ENCODE peak calls at places on chromosomes 5 and 9, in six cellular contexts. One of them, this sample, is unnamed.

GRCh38 chr9:111821006-111821528 is 26.3 kb upstream of the SHOC1 start:
- DNase-seq in tibial nerve: no peak
- DNase-seq in stomach: no peak
- DNase-seq in Right ventricle myocardium superior: no peak
- DNase-seq in epithelial cell of prostate: no peak
- DNase-seq in activated CD8-positive, alpha-beta memory T cell treated with anti-CD3 and anti-CD28 coated beads for 24 hours: no peak
- DNase-seq in this sample: no peak

GRCh38 chr9:126702501-126703329 is 89.0 kb downstream of the LMX1B start:
- DNase-seq in activated CD8-positive, alpha-beta memory T cell treated with anti-CD3 and anti-CD28 coated beads for 24 hours: peak
- DNase-seq in Right ventricle myocardium superior: no peak
- DNase-seq in stomach: no peak
- DNase-seq in epithelial cell of prostate: no peak
- DNase-seq in tibial nerve: no peak
- DNase-seq in this sample: peak

GRCh38 chr5:171855798-171856772 is 70.5 kb downstream of the SMIM23 start:
- DNase-seq in stomach: no peak
- DNase-seq in activated CD8-positive, alpha-beta memory T cell treated with anti-CD3 and anti-CD28 coated beads for 24 hours: no peak
- DNase-seq in epithelial cell of prostate: no peak
- DNase-seq in tibial nerve: no peak
- DNase-seq in Right ventricle myocardium superior: no peak
- DNase-seq in this sample: no peak

GRCh38 chr5:123035950-123036390 is 555 bp downstream of the PPIC start:
- DNase-seq in activated CD8-positive, alpha-beta memory T cell treated with anti-CD3 and anti-CD28 coated beads for 24 hours: no peak
- DNase-seq in epithelial cell of prostate: no peak
- DNase-seq in tibial nerve: no peak
- DNase-seq in stomach: peak
- DNase-seq in Right ventricle myocardium superior: peak
- DNase-seq in this sample: peak

GRCh38 chr9:113906411-113907110 is 30.5 kb downstream of the ZNF618 start:
- DNase-seq in epithelial cell of prostate: peak
- DNase-seq in activated CD8-positive, alpha-beta memory T cell treated with anti-CD3 and anti-CD28 coated beads for 24 hours: no peak
- DNase-seq in Right ventricle myocardium superior: no peak
- DNase-seq in tibial nerve: no peak
- DNase-seq in stomach: no peak
- DNase-seq in this sample: no peak

GRCh38 chr9:504921-505821 is 290.5 kb downstream of the DOCK8 start:
- DNase-seq in activated CD8-positive, alpha-beta memory T cell treated with anti-CD3 and anti-CD28 coated beads for 24 hours: peak
- DNase-seq in epithelial cell of prostate: no peak
- DNase-seq in tibial nerve: no peak
- DNase-seq in Right ventricle myocardium superior: peak
- DNase-seq in stomach: peak
- DNase-seq in this sample: peak

GRCh38 chr5:136427421-136427820 is 62.1 kb upstream of the TRPC7 start:
- DNase-seq in Right ventricle myocardium superior: no peak
- DNase-seq in tibial nerve: no peak
- DNase-seq in activated CD8-positive, alpha-beta memory T cell treated with anti-CD3 and anti-CD28 coated beads for 24 hours: no peak
- DNase-seq in epithelial cell of prostate: no peak
- DNase-seq in stomach: no peak
- DNase-seq in this sample: no peak

GRCh38 chr5:79091064-79091463 is 20.5 kb upstream of the BHMT start:
- DNase-seq in epithelial cell of prostate: no peak
- DNase-seq in tibial nerve: no peak
- DNase-seq in activated CD8-positive, alpha-beta memory T cell treated with anti-CD3 and anti-CD28 coated beads for 24 hours: no peak
- DNase-seq in Right ventricle myocardium superior: no peak
- DNase-seq in stomach: no peak
- DNase-seq in this sample: no peak

GRCh38 chr5:178078197-178078995 is 34.9 kb upstream of the N4BP3 start:
- DNase-seq in tibial nerve: no peak
- DNase-seq in epithelial cell of prostate: no peak
- DNase-seq in stomach: peak
- DNase-seq in activated CD8-positive, alpha-beta memory T cell treated with anti-CD3 and anti-CD28 coated beads for 24 hours: no peak
- DNase-seq in Right ventricle myocardium superior: no peak
- DNase-seq in this sample: no peak

GRCh38 chr9:105248691-105249090 is 4.2 kb downstream of the SLC44A1 start:
- DNase-seq in Right ventricle myocardium superior: no peak
- DNase-seq in stomach: no peak
- DNase-seq in activated CD8-positive, alpha-beta memory T cell treated with anti-CD3 and anti-CD28 coated beads for 24 hours: no peak
- DNase-seq in epithelial cell of prostate: no peak
- DNase-seq in tibial nerve: no peak
- DNase-seq in this sample: no peak

GRCh38 chr5:95731571-95732554 is 727 bp downstream of the RHOBTB3 start:
- DNase-seq in stomach: peak
- DNase-seq in epithelial cell of prostate: no peak
- DNase-seq in Right ventricle myocardium superior: peak
- DNase-seq in tibial nerve: peak
- DNase-seq in activated CD8-positive, alpha-beta memory T cell treated with anti-CD3 and anti-CD28 coated beads for 24 hours: no peak
- DNase-seq in this sample: peak

GRCh38 chr5:95781101-95781583 is 41.4 kb downstream of the GLRX start:
- DNase-seq in stomach: peak
- DNase-seq in Right ventricle myocardium superior: peak
- DNase-seq in activated CD8-positive, alpha-beta memory T cell treated with anti-CD3 and anti-CD28 coated beads for 24 hours: peak
- DNase-seq in epithelial cell of prostate: no peak
- DNase-seq in tibial nerve: peak
- DNase-seq in this sample: peak